ENCODE peak calls at places on chromosomes 2 and 18, in nine cellular contexts. One of them, this sample, is unnamed.

GRCh38 chr2:240575101-240575965 is 7.0 kb downstream of the RNPEPL1 start:
- DNase-seq in NK-92 treated with Interleukin-12 subunit alpha and Interleukin-12 subunit beta, amount 100 ng/mL, for 24 hours: no peak
- DNase-seq in HuH-7.5: no peak
- DNase-seq in activated T-helper 9 cell treated with anti-CD3 and anti-CD28 coated beads, Interleukin-2, amount 50 U/mL, for 16 hours: no peak
- DNase-seq in IMR-90: no peak
- DNase-seq in AML-193: no peak
- DNase-seq in activated CD4-positive, alpha-beta T cell treated with anti-CD3 and anti-CD28 coated beads, Interleukin-2, amount 50 U/mL, for 1 hour: no peak
- DNase-seq in SHP77: no peak
- DNase-seq in head of caudate nucleus: no peak
- DNase-seq in this sample: no peak

GRCh38 chr2:241803387-241804325 is 5.3 kb upstream of the NEU4 start:
- DNase-seq in HuH-7.5: peak
- DNase-seq in activated T-helper 9 cell treated with anti-CD3 and anti-CD28 coated beads, Interleukin-2, amount 50 U/mL, for 16 hours: no peak
- DNase-seq in AML-193: no peak
- DNase-seq in NK-92 treated with Interleukin-12 subunit alpha and Interleukin-12 subunit beta, amount 100 ng/mL, for 24 hours: no peak
- DNase-seq in SHP77: no peak
- DNase-seq in head of caudate nucleus: peak
- DNase-seq in activated CD4-positive, alpha-beta T cell treated with anti-CD3 and anti-CD28 coated beads, Interleukin-2, amount 50 U/mL, for 1 hour: peak
- DNase-seq in IMR-90: peak
- DNase-seq in this sample: no peak

GRCh38 chr2:99183025-99183424 is 2.0 kb downstream of the MRPL30 start:
- DNase-seq in IMR-90: peak
- DNase-seq in activated CD4-positive, alpha-beta T cell treated with anti-CD3 and anti-CD28 coated beads, Interleukin-2, amount 50 U/mL, for 1 hour: no peak
- DNase-seq in head of caudate nucleus: no peak
- DNase-seq in AML-193: no peak
- DNase-seq in activated T-helper 9 cell treated with anti-CD3 and anti-CD28 coated beads, Interleukin-2, amount 50 U/mL, for 16 hours: no peak
- DNase-seq in SHP77: no peak
- DNase-seq in HuH-7.5: peak
- DNase-seq in NK-92 treated with Interleukin-12 subunit alpha and Interleukin-12 subunit beta, amount 100 ng/mL, for 24 hours: no peak
- DNase-seq in this sample: no peak

GRCh38 chr2:32714521-32714920 is 86.7 kb downstream of the TTC27 start:
- DNase-seq in activated CD4-positive, alpha-beta T cell treated with anti-CD3 and anti-CD28 coated beads, Interleukin-2, amount 50 U/mL, for 1 hour: no peak
- DNase-seq in head of caudate nucleus: no peak
- DNase-seq in activated T-helper 9 cell treated with anti-CD3 and anti-CD28 coated beads, Interleukin-2, amount 50 U/mL, for 16 hours: no peak
- DNase-seq in AML-193: no peak
- DNase-seq in HuH-7.5: no peak
- DNase-seq in NK-92 treated with Interleukin-12 subunit alpha and Interleukin-12 subunit beta, amount 100 ng/mL, for 24 hours: no peak
- DNase-seq in SHP77: no peak
- DNase-seq in IMR-90: no peak
- DNase-seq in this sample: no peak

GRCh38 chr2:106115250-106115649 is 78.9 kb downstream of the UXS1 start:
- DNase-seq in head of caudate nucleus: no peak
- DNase-seq in activated T-helper 9 cell treated with anti-CD3 and anti-CD28 coated beads, Interleukin-2, amount 50 U/mL, for 16 hours: no peak
- DNase-seq in AML-193: peak
- DNase-seq in HuH-7.5: no peak
- DNase-seq in IMR-90: peak
- DNase-seq in NK-92 treated with Interleukin-12 subunit alpha and Interleukin-12 subunit beta, amount 100 ng/mL, for 24 hours: no peak
- DNase-seq in activated CD4-positive, alpha-beta T cell treated with anti-CD3 and anti-CD28 coated beads, Interleukin-2, amount 50 U/mL, for 1 hour: no peak
- DNase-seq in SHP77: no peak
- DNase-seq in this sample: no peak

GRCh38 chr18:32271649-32272324 is 81.9 kb downstream of the MEP1B start:
- DNase-seq in HuH-7.5: peak
- DNase-seq in activated CD4-positive, alpha-beta T cell treated with anti-CD3 and anti-CD28 coated beads, Interleukin-2, amount 50 U/mL, for 1 hour: no peak
- DNase-seq in SHP77: peak
- DNase-seq in AML-193: peak
- DNase-seq in NK-92 treated with Interleukin-12 subunit alpha and Interleukin-12 subunit beta, amount 100 ng/mL, for 24 hours: no peak
- DNase-seq in head of caudate nucleus: no peak
- DNase-seq in IMR-90: peak
- DNase-seq in activated T-helper 9 cell treated with anti-CD3 and anti-CD28 coated beads, Interleukin-2, amount 50 U/mL, for 16 hours: no peak
- DNase-seq in this sample: no peak

GRCh38 chr18:77486985-77487384 is 237.3 kb downstream of the GALR1 start:
- DNase-seq in NK-92 treated with Interleukin-12 subunit alpha and Interleukin-12 subunit beta, amount 100 ng/mL, for 24 hours: no peak
- DNase-seq in activated T-helper 9 cell treated with anti-CD3 and anti-CD28 coated beads, Interleukin-2, amount 50 U/mL, for 16 hours: no peak
- DNase-seq in SHP77: no peak
- DNase-seq in activated CD4-positive, alpha-beta T cell treated with anti-CD3 and anti-CD28 coated beads, Interleukin-2, amount 50 U/mL, for 1 hour: no peak
- DNase-seq in HuH-7.5: no peak
- DNase-seq in AML-193: no peak
- DNase-seq in head of caudate nucleus: no peak
- DNase-seq in IMR-90: no peak
- DNase-seq in this sample: no peak

GRCh38 chr2:72300147-72300684 is 152.6 kb upstream of the CYP26B1 start:
- DNase-seq in head of caudate nucleus: no peak
- DNase-seq in NK-92 treated with Interleukin-12 subunit alpha and Interleukin-12 subunit beta, amount 100 ng/mL, for 24 hours: no peak
- DNase-seq in activated T-helper 9 cell treated with anti-CD3 and anti-CD28 coated beads, Interleukin-2, amount 50 U/mL, for 16 hours: no peak
- DNase-seq in activated CD4-positive, alpha-beta T cell treated with anti-CD3 and anti-CD28 coated beads, Interleukin-2, amount 50 U/mL, for 1 hour: no peak
- DNase-seq in HuH-7.5: no peak
- DNase-seq in AML-193: no peak
- DNase-seq in IMR-90: no peak
- DNase-seq in SHP77: no peak
- DNase-seq in this sample: no peak

GRCh38 chr2:111052621-111053020 is 68.1 kb upstream of the BCL2L11 start:
- DNase-seq in NK-92 treated with Interleukin-12 subunit alpha and Interleukin-12 subunit beta, amount 100 ng/mL, for 24 hours: no peak
- DNase-seq in AML-193: no peak
- DNase-seq in activated CD4-positive, alpha-beta T cell treated with anti-CD3 and anti-CD28 coated beads, Interleukin-2, amount 50 U/mL, for 1 hour: no peak
- DNase-seq in HuH-7.5: no peak
- DNase-seq in IMR-90: no peak
- DNase-seq in activated T-helper 9 cell treated with anti-CD3 and anti-CD28 coated beads, Interleukin-2, amount 50 U/mL, for 16 hours: no peak
- DNase-seq in head of caudate nucleus: no peak
- DNase-seq in SHP77: no peak
- DNase-seq in this sample: no peak

GRCh38 chr2:74177697-74178096 is 982 bp downstream of the MOB1A start:
- DNase-seq in head of caudate nucleus: no peak
- DNase-seq in activated CD4-positive, alpha-beta T cell treated with anti-CD3 and anti-CD28 coated beads, Interleukin-2, amount 50 U/mL, for 1 hour: no peak
- DNase-seq in activated T-helper 9 cell treated with anti-CD3 and anti-CD28 coated beads, Interleukin-2, amount 50 U/mL, for 16 hours: no peak
- DNase-seq in HuH-7.5: no peak
- DNase-seq in IMR-90: no peak
- DNase-seq in NK-92 treated with Interleukin-12 subunit alpha and Interleukin-12 subunit beta, amount 100 ng/mL, for 24 hours: no peak
- DNase-seq in SHP77: no peak
- DNase-seq in AML-193: no peak
- DNase-seq in this sample: no peak

GRCh38 chr2:31397099-31397498 is 17.4 kb downstream of the XDH start:
- DNase-seq in NK-92 treated with Interleukin-12 subunit alpha and Interleukin-12 subunit beta, amount 100 ng/mL, for 24 hours: no peak
- DNase-seq in head of caudate nucleus: peak
- DNase-seq in AML-193: no peak
- DNase-seq in activated T-helper 9 cell treated with anti-CD3 and anti-CD28 coated beads, Interleukin-2, amount 50 U/mL, for 16 hours: no peak
- DNase-seq in SHP77: no peak
- DNase-seq in activated CD4-positive, alpha-beta T cell treated with anti-CD3 and anti-CD28 coated beads, Interleukin-2, amount 50 U/mL, for 1 hour: no peak
- DNase-seq in IMR-90: no peak
- DNase-seq in HuH-7.5: no peak
- DNase-seq in this sample: peak

GRCh38 chr2:2769481-2770431 is 438.7 kb upstream of the MYT1L start:
- DNase-seq in activated T-helper 9 cell treated with anti-CD3 and anti-CD28 coated beads, Interleukin-2, amount 50 U/mL, for 16 hours: no peak
- DNase-seq in head of caudate nucleus: peak
- DNase-seq in NK-92 treated with Interleukin-12 subunit alpha and Interleukin-12 subunit beta, amount 100 ng/mL, for 24 hours: no peak
- DNase-seq in HuH-7.5: no peak
- DNase-seq in activated CD4-positive, alpha-beta T cell treated with anti-CD3 and anti-CD28 coated beads, Interleukin-2, amount 50 U/mL, for 1 hour: no peak
- DNase-seq in SHP77: peak
- DNase-seq in IMR-90: no peak
- DNase-seq in AML-193: no peak
- DNase-seq in this sample: no peak

GRCh38 chr2:128304330-128304714 is 14.3 kb downstream of the HS6ST1 start:
- DNase-seq in NK-92 treated with Interleukin-12 subunit alpha and Interleukin-12 subunit beta, amount 100 ng/mL, for 24 hours: no peak
- DNase-seq in AML-193: no peak
- DNase-seq in SHP77: no peak
- DNase-seq in HuH-7.5: no peak
- DNase-seq in head of caudate nucleus: no peak
- DNase-seq in activated T-helper 9 cell treated with anti-CD3 and anti-CD28 coated beads, Interleukin-2, amount 50 U/mL, for 16 hours: no peak
- DNase-seq in IMR-90: no peak
- DNase-seq in activated CD4-positive, alpha-beta T cell treated with anti-CD3 and anti-CD28 coated beads, Interleukin-2, amount 50 U/mL, for 1 hour: no peak
- DNase-seq in this sample: no peak

GRCh38 chr2:61471905-61472805 is 1.3 kb upstream of the USP34 start:
- DNase-seq in head of caudate nucleus: no peak
- DNase-seq in HuH-7.5: peak
- DNase-seq in SHP77: no peak
- DNase-seq in activated CD4-positive, alpha-beta T cell treated with anti-CD3 and anti-CD28 coated beads, Interleukin-2, amount 50 U/mL, for 1 hour: peak
- DNase-seq in NK-92 treated with Interleukin-12 subunit alpha and Interleukin-12 subunit beta, amount 100 ng/mL, for 24 hours: no peak
- DNase-seq in IMR-90: peak
- DNase-seq in AML-193: no peak
- DNase-seq in activated T-helper 9 cell treated with anti-CD3 and anti-CD28 coated beads, Interleukin-2, amount 50 U/mL, for 16 hours: peak
- DNase-seq in this sample: no peak

GRCh38 chr18:51342815-51343214 is 145.3 kb upstream of the MEX3C start:
- DNase-seq in NK-92 treated with Interleukin-12 subunit alpha and Interleukin-12 subunit beta, amount 100 ng/mL, for 24 hours: peak
- DNase-seq in activated T-helper 9 cell treated with anti-CD3 and anti-CD28 coated beads, Interleukin-2, amount 50 U/mL, for 16 hours: peak
- DNase-seq in IMR-90: peak
- DNase-seq in head of caudate nucleus: no peak
- DNase-seq in activated CD4-positive, alpha-beta T cell treated with anti-CD3 and anti-CD28 coated beads, Interleukin-2, amount 50 U/mL, for 1 hour: no peak
- DNase-seq in HuH-7.5: no peak
- DNase-seq in AML-193: no peak
- DNase-seq in SHP77: no peak
- DNase-seq in this sample: no peak

GRCh38 chr18:22441638-22442037 is 23.9 kb upstream of the CTAGE1 start:
- DNase-seq in activated T-helper 9 cell treated with anti-CD3 and anti-CD28 coated beads, Interleukin-2, amount 50 U/mL, for 16 hours: no peak
- DNase-seq in NK-92 treated with Interleukin-12 subunit alpha and Interleukin-12 subunit beta, amount 100 ng/mL, for 24 hours: no peak
- DNase-seq in SHP77: no peak
- DNase-seq in AML-193: no peak
- DNase-seq in HuH-7.5: no peak
- DNase-seq in head of caudate nucleus: no peak
- DNase-seq in IMR-90: no peak
- DNase-seq in activated CD4-positive, alpha-beta T cell treated with anti-CD3 and anti-CD28 coated beads, Interleukin-2, amount 50 U/mL, for 1 hour: no peak
- DNase-seq in this sample: no peak

GRCh38 chr2:100194951-100195350 is 52.6 kb upstream of the AFF3 start:
- DNase-seq in AML-193: no peak
- DNase-seq in activated T-helper 9 cell treated with anti-CD3 and anti-CD28 coated beads, Interleukin-2, amount 50 U/mL, for 16 hours: no peak
- DNase-seq in SHP77: no peak
- DNase-seq in HuH-7.5: no peak
- DNase-seq in IMR-90: no peak
- DNase-seq in activated CD4-positive, alpha-beta T cell treated with anti-CD3 and anti-CD28 coated beads, Interleukin-2, amount 50 U/mL, for 1 hour: no peak
- DNase-seq in NK-92 treated with Interleukin-12 subunit alpha and Interleukin-12 subunit beta, amount 100 ng/mL, for 24 hours: no peak
- DNase-seq in head of caudate nucleus: no peak
- DNase-seq in this sample: no peak

GRCh38 chr2:23386422-23387220 is 1.6 kb downstream of the KLHL29 start:
- DNase-seq in AML-193: no peak
- DNase-seq in IMR-90: no peak
- DNase-seq in NK-92 treated with Interleukin-12 subunit alpha and Interleukin-12 subunit beta, amount 100 ng/mL, for 24 hours: no peak
- DNase-seq in SHP77: no peak
- DNase-seq in activated CD4-positive, alpha-beta T cell treated with anti-CD3 and anti-CD28 coated beads, Interleukin-2, amount 50 U/mL, for 1 hour: peak
- DNase-seq in HuH-7.5: peak
- DNase-seq in activated T-helper 9 cell treated with anti-CD3 and anti-CD28 coated beads, Interleukin-2, amount 50 U/mL, for 16 hours: no peak
- DNase-seq in head of caudate nucleus: peak
- DNase-seq in this sample: no peak

GRCh38 chr2:206378835-206379234 is 64.5 kb upstream of the ADAM23 start:
- DNase-seq in head of caudate nucleus: no peak
- DNase-seq in IMR-90: peak
- DNase-seq in activated T-helper 9 cell treated with anti-CD3 and anti-CD28 coated beads, Interleukin-2, amount 50 U/mL, for 16 hours: no peak
- DNase-seq in activated CD4-positive, alpha-beta T cell treated with anti-CD3 and anti-CD28 coated beads, Interleukin-2, amount 50 U/mL, for 1 hour: no peak
- DNase-seq in HuH-7.5: no peak
- DNase-seq in AML-193: no peak
- DNase-seq in NK-92 treated with Interleukin-12 subunit alpha and Interleukin-12 subunit beta, amount 100 ng/mL, for 24 hours: no peak
- DNase-seq in SHP77: no peak
- DNase-seq in this sample: no peak

GRCh38 chr2:5691659-5692529 is at the start of gene SOX11:
- DNase-seq in activated T-helper 9 cell treated with anti-CD3 and anti-CD28 coated beads, Interleukin-2, amount 50 U/mL, for 16 hours: no peak
- DNase-seq in activated CD4-positive, alpha-beta T cell treated with anti-CD3 and anti-CD28 coated beads, Interleukin-2, amount 50 U/mL, for 1 hour: no peak
- DNase-seq in AML-193: no peak
- DNase-seq in head of caudate nucleus: peak
- DNase-seq in SHP77: peak
- DNase-seq in NK-92 treated with Interleukin-12 subunit alpha and Interleukin-12 subunit beta, amount 100 ng/mL, for 24 hours: no peak
- DNase-seq in IMR-90: peak
- DNase-seq in HuH-7.5: no peak
- DNase-seq in this sample: no peak

GRCh38 chr2:24456610-24457556 is 34.2 kb upstream of the NCOA1 start:
- DNase-seq in activated CD4-positive, alpha-beta T cell treated with anti-CD3 and anti-CD28 coated beads, Interleukin-2, amount 50 U/mL, for 1 hour: no peak
- DNase-seq in activated T-helper 9 cell treated with anti-CD3 and anti-CD28 coated beads, Interleukin-2, amount 50 U/mL, for 16 hours: no peak
- DNase-seq in NK-92 treated with Interleukin-12 subunit alpha and Interleukin-12 subunit beta, amount 100 ng/mL, for 24 hours: no peak
- DNase-seq in head of caudate nucleus: peak
- DNase-seq in AML-193: peak
- DNase-seq in HuH-7.5: no peak
- DNase-seq in SHP77: no peak
- DNase-seq in IMR-90: peak
- DNase-seq in this sample: peak

GRCh38 chr2:171878481-171878993 is 15.5 kb downstream of the SLC25A12 start:
- DNase-seq in activated CD4-positive, alpha-beta T cell treated with anti-CD3 and anti-CD28 coated beads, Interleukin-2, amount 50 U/mL, for 1 hour: no peak
- DNase-seq in activated T-helper 9 cell treated with anti-CD3 and anti-CD28 coated beads, Interleukin-2, amount 50 U/mL, for 16 hours: no peak
- DNase-seq in HuH-7.5: no peak
- DNase-seq in IMR-90: peak
- DNase-seq in NK-92 treated with Interleukin-12 subunit alpha and Interleukin-12 subunit beta, amount 100 ng/mL, for 24 hours: no peak
- DNase-seq in SHP77: no peak
- DNase-seq in head of caudate nucleus: no peak
- DNase-seq in AML-193: no peak
- DNase-seq in this sample: no peak

GRCh38 chr2:175366814-175367213 is 185.3 kb upstream of the ATP5MC3 start:
- DNase-seq in NK-92 treated with Interleukin-12 subunit alpha and Interleukin-12 subunit beta, amount 100 ng/mL, for 24 hours: no peak
- DNase-seq in activated CD4-positive, alpha-beta T cell treated with anti-CD3 and anti-CD28 coated beads, Interleukin-2, amount 50 U/mL, for 1 hour: no peak
- DNase-seq in activated T-helper 9 cell treated with anti-CD3 and anti-CD28 coated beads, Interleukin-2, amount 50 U/mL, for 16 hours: no peak
- DNase-seq in AML-193: peak
- DNase-seq in SHP77: peak
- DNase-seq in IMR-90: peak
- DNase-seq in HuH-7.5: peak
- DNase-seq in head of caudate nucleus: no peak
- DNase-seq in this sample: no peak

GRCh38 chr2:62369549-62370164 is 136.3 kb downstream of the TMEM17 start:
- DNase-seq in head of caudate nucleus: no peak
- DNase-seq in IMR-90: no peak
- DNase-seq in SHP77: no peak
- DNase-seq in HuH-7.5: peak
- DNase-seq in activated T-helper 9 cell treated with anti-CD3 and anti-CD28 coated beads, Interleukin-2, amount 50 U/mL, for 16 hours: no peak
- DNase-seq in AML-193: no peak
- DNase-seq in activated CD4-positive, alpha-beta T cell treated with anti-CD3 and anti-CD28 coated beads, Interleukin-2, amount 50 U/mL, for 1 hour: no peak
- DNase-seq in NK-92 treated with Interleukin-12 subunit alpha and Interleukin-12 subunit beta, amount 100 ng/mL, for 24 hours: no peak
- DNase-seq in this sample: no peak

GRCh38 chr2:43481927-43482542 is 113.8 kb downstream of the THADA start:
- DNase-seq in activated T-helper 9 cell treated with anti-CD3 and anti-CD28 coated beads, Interleukin-2, amount 50 U/mL, for 16 hours: no peak
- DNase-seq in IMR-90: no peak
- DNase-seq in head of caudate nucleus: no peak
- DNase-seq in AML-193: no peak
- DNase-seq in HuH-7.5: no peak
- DNase-seq in NK-92 treated with Interleukin-12 subunit alpha and Interleukin-12 subunit beta, amount 100 ng/mL, for 24 hours: no peak
- DNase-seq in activated CD4-positive, alpha-beta T cell treated with anti-CD3 and anti-CD28 coated beads, Interleukin-2, amount 50 U/mL, for 1 hour: no peak
- DNase-seq in SHP77: no peak
- DNase-seq in this sample: no peak